ENCODE peak calls at places on chromosomes 2 and 18, in four cellular contexts. One of them, this sample, is unnamed.

GRCh38 chr2:223865907-223866508 is 28.6 kb upstream of the AP1S3 start:
- DNase-seq in CD8-positive, alpha-beta T cell: no peak
- DNase-seq in right lobe of liver: no peak
- DNase-seq in astrocyte of the spinal cord: no peak
- DNase-seq in this sample: no peak

GRCh38 chr18:77065221-77065981 is 67.2 kb downstream of the MBP start:
- DNase-seq in CD8-positive, alpha-beta T cell: peak; percentile 53
- DNase-seq in right lobe of liver: no peak
- DNase-seq in astrocyte of the spinal cord: peak; percentile 94
- DNase-seq in this sample: peak; percentile 97

GRCh38 chr18:27750014-27750413 is 426.9 kb downstream of the CDH2 start:
- DNase-seq in CD8-positive, alpha-beta T cell: no peak
- DNase-seq in right lobe of liver: peak; percentile 54
- DNase-seq in astrocyte of the spinal cord: peak; percentile 79
- DNase-seq in this sample: peak; percentile 93

GRCh38 chr2:39000552-39000951 is 110.9 kb downstream of the ARHGEF33 start:
- DNase-seq in CD8-positive, alpha-beta T cell: no peak
- DNase-seq in right lobe of liver: no peak
- DNase-seq in astrocyte of the spinal cord: no peak
- DNase-seq in this sample: no peak

GRCh38 chr2:15363734-15364133 is 197.4 kb downstream of the NBAS start:
- DNase-seq in CD8-positive, alpha-beta T cell: no peak
- DNase-seq in right lobe of liver: no peak
- DNase-seq in astrocyte of the spinal cord: no peak
- DNase-seq in this sample: no peak

GRCh38 chr2:215530191-215530968 is 94.5 kb upstream of the FN1 start:
- DNase-seq in CD8-positive, alpha-beta T cell: no peak
- DNase-seq in right lobe of liver: no peak
- DNase-seq in astrocyte of the spinal cord: peak; percentile 63
- DNase-seq in this sample: no peak

GRCh38 chr2:47631840-47632398 is 151.0 kb upstream of the MSH6 start:
- DNase-seq in CD8-positive, alpha-beta T cell: no peak
- DNase-seq in right lobe of liver: no peak
- DNase-seq in astrocyte of the spinal cord: peak; percentile 62
- DNase-seq in this sample: peak; percentile 81

GRCh38 chr2:67649331-67650071 is 252.4 kb downstream of the ETAA1 start:
- DNase-seq in CD8-positive, alpha-beta T cell: no peak
- DNase-seq in right lobe of liver: no peak
- DNase-seq in astrocyte of the spinal cord: peak; percentile 23
- DNase-seq in this sample: no peak

GRCh38 chr18:45102863-45103262 is 422.2 kb downstream of the SETBP1 start:
- DNase-seq in CD8-positive, alpha-beta T cell: no peak
- DNase-seq in right lobe of liver: no peak
- DNase-seq in astrocyte of the spinal cord: no peak
- DNase-seq in this sample: no peak

GRCh38 chr2:134855709-134856108 is 17.3 kb downstream of the ACMSD start:
- DNase-seq in CD8-positive, alpha-beta T cell: no peak
- DNase-seq in right lobe of liver: no peak
- DNase-seq in astrocyte of the spinal cord: no peak
- DNase-seq in this sample: no peak

GRCh38 chr2:231693956-231694355 is 14.4 kb upstream of the PTMA start:
- DNase-seq in CD8-positive, alpha-beta T cell: no peak
- DNase-seq in right lobe of liver: no peak
- DNase-seq in astrocyte of the spinal cord: no peak
- DNase-seq in this sample: no peak

GRCh38 chr2:232021881-232022280 is 60.4 kb downstream of the DIS3L2 start:
- DNase-seq in CD8-positive, alpha-beta T cell: no peak
- DNase-seq in right lobe of liver: no peak
- DNase-seq in astrocyte of the spinal cord: no peak
- DNase-seq in this sample: no peak

GRCh38 chr18:46152808-46153617 is 48.8 kb downstream of the HAUS1 start:
- DNase-seq in CD8-positive, alpha-beta T cell: no peak
- DNase-seq in right lobe of liver: no peak
- DNase-seq in astrocyte of the spinal cord: no peak
- DNase-seq in this sample: no peak

GRCh38 chr18:24868760-24869237 is 408.4 kb downstream of the HRH4 start:
- DNase-seq in CD8-positive, alpha-beta T cell: no peak
- DNase-seq in right lobe of liver: no peak
- DNase-seq in astrocyte of the spinal cord: peak; percentile 14
- DNase-seq in this sample: no peak

GRCh38 chr2:197212344-197213262 is 98.0 kb downstream of the ANKRD44 start:
- DNase-seq in CD8-positive, alpha-beta T cell: no peak
- DNase-seq in right lobe of liver: no peak
- DNase-seq in astrocyte of the spinal cord: no peak
- DNase-seq in this sample: no peak

GRCh38 chr2:121088251-121089004 is 196.6 kb downstream of the TFCP2L1 start:
- DNase-seq in CD8-positive, alpha-beta T cell: no peak
- DNase-seq in right lobe of liver: no peak
- DNase-seq in astrocyte of the spinal cord: no peak
- DNase-seq in this sample: no peak

GRCh38 chr2:234472155-234472554 is 24.7 kb downstream of the ARL4C start:
- DNase-seq in CD8-positive, alpha-beta T cell: no peak
- DNase-seq in right lobe of liver: no peak
- DNase-seq in astrocyte of the spinal cord: no peak
- DNase-seq in this sample: no peak

GRCh38 chr18:48929951-48930713 is 20.6 kb downstream of the SMAD7 start:
- DNase-seq in CD8-positive, alpha-beta T cell: no peak
- DNase-seq in right lobe of liver: peak; percentile 76
- DNase-seq in astrocyte of the spinal cord: peak; percentile 72
- DNase-seq in this sample: peak; percentile 91

GRCh38 chr2:101400516-101401315 is 13.4 kb upstream of the CREG2 start:
- DNase-seq in CD8-positive, alpha-beta T cell: no peak
- DNase-seq in right lobe of liver: no peak
- DNase-seq in astrocyte of the spinal cord: no peak
- DNase-seq in this sample: no peak

GRCh38 chr2:28488083-28488482 is 7.8 kb upstream of the PLB1 start:
- DNase-seq in CD8-positive, alpha-beta T cell: no peak
- DNase-seq in right lobe of liver: peak; percentile 31
- DNase-seq in astrocyte of the spinal cord: no peak
- DNase-seq in this sample: no peak

GRCh38 chr2:95272299-95272751 is 1.9 kb upstream of the PROM2 start:
- DNase-seq in CD8-positive, alpha-beta T cell: no peak
- DNase-seq in right lobe of liver: peak; percentile 27
- DNase-seq in astrocyte of the spinal cord: no peak
- DNase-seq in this sample: no peak

GRCh38 chr18:45151645-45152044 is 463.6 kb upstream of the SLC14A2 start:
- DNase-seq in CD8-positive, alpha-beta T cell: no peak
- DNase-seq in right lobe of liver: no peak
- DNase-seq in astrocyte of the spinal cord: no peak
- DNase-seq in this sample: no peak

GRCh38 chr18:80109676-80110078 is 615 bp downstream of the ADNP2 start:
- DNase-seq in CD8-positive, alpha-beta T cell: peak; percentile 31
- DNase-seq in right lobe of liver: peak; percentile 53
- DNase-seq in astrocyte of the spinal cord: peak; percentile 48
- DNase-seq in this sample: peak; percentile 44

GRCh38 chr2:231334981-231335380 is 60.5 kb upstream of the B3GNT7 start:
- DNase-seq in CD8-positive, alpha-beta T cell: no peak
- DNase-seq in right lobe of liver: no peak
- DNase-seq in astrocyte of the spinal cord: no peak
- DNase-seq in this sample: no peak

GRCh38 chr2:156593011-156593921 is 157.1 kb downstream of the GPD2 start:
- DNase-seq in CD8-positive, alpha-beta T cell: no peak
- DNase-seq in right lobe of liver: no peak
- DNase-seq in astrocyte of the spinal cord: no peak
- DNase-seq in this sample: no peak
- H3K4me3 ChIP-seq in CD8-positive, alpha-beta T cell: no peak overlapping the region
- H3K4me3 ChIP-seq in right lobe of liver: no peak overlapping the region
- H3K4me3 ChIP-seq in astrocyte of the spinal cord: no peak overlapping the region
- H3K4me3 ChIP-seq in this sample: no peak overlapping the region

DNA sequence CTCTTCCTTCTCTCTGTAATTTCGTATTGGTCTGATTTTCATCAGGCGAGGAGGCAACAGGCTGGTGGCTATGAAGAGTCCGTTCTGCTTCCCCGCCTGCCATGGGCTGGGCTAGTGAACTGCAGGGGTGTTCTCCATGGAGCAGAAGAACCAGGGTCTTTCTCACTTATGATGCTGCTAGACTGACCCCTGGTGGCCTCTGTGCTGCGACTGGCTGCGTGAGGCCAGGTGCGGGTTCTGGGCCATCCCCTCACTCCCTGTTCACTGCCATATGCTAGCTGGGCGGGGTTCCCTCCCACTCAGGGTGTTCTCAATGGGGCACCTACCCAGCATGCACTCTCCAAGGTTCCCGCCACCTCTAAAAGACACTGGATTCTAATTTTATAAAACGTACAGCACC is 35.0 kb downstream of the ZAP70 start:
- DNase-seq in CD8-positive, alpha-beta T cell: peak; percentile 75
- DNase-seq in right lobe of liver: no peak
- DNase-seq in astrocyte of the spinal cord: no peak
- DNase-seq in this sample: no peak
- TF ChIP-seq CTCF in CD8-positive, alpha-beta T cell: peak; percentile 63
- TF ChIP-seq CTCF in right lobe of liver: peak; percentile 19
- TF ChIP-seq CTCF in astrocyte of the spinal cord: peak; percentile 31
- TF ChIP-seq CTCF in this sample: peak; percentile 54

GRCh38 chr2:138818479-138818878 is 38.3 kb upstream of the NXPH2 start:
- DNase-seq in CD8-positive, alpha-beta T cell: no peak
- DNase-seq in right lobe of liver: no peak
- DNase-seq in astrocyte of the spinal cord: no peak
- DNase-seq in this sample: no peak

GRCh38 chr2:138819964-138820363 is 39.8 kb upstream of the NXPH2 start:
- DNase-seq in CD8-positive, alpha-beta T cell: no peak
- DNase-seq in right lobe of liver: no peak
- DNase-seq in astrocyte of the spinal cord: no peak
- DNase-seq in this sample: no peak

GRCh38 chr2:138811454-138811853 is 31.3 kb upstream of the NXPH2 start:
- DNase-seq in CD8-positive, alpha-beta T cell: no peak
- DNase-seq in right lobe of liver: no peak
- DNase-seq in astrocyte of the spinal cord: no peak
- DNase-seq in this sample: no peak

DNA sequence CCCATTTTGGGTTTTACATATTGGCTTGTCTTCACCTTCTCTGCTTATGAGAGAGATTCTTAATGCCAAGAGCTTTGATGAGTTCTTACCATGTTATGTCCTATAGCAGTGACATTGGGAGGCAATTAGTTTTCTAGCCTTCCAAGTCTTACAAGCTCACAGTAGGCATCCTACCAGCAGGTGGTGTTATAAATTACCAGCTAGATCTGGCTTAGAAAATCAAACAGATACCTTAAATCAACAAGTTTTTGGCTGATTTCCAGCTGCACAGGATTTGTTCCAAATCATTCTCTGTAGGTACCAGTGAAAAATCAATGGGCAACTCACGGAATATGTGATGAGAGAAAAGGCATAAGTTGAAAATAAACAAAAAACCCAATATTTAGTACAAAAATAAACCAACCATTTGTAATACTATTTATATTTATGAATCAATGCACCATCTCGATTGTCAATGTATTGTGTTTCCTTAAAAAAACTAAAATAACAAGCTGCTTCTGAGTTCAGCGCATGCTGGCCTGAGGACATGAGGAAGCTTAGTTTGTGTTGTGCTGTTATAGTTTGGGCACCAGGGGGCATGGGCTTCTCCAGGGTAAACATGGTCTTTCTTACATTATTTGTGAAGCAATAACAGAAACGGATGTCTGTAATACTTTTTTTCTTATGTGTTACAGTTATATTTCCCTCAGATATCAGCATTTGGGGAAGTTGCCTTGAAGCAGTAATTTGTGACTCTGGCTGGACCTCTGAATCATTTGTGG is 34.1 kb upstream of the NXPH2 start:
- DNase-seq in CD8-positive, alpha-beta T cell: no peak
- DNase-seq in right lobe of liver: peak; percentile 47
- DNase-seq in astrocyte of the spinal cord: no peak
- DNase-seq in this sample: no peak
- H3K4me3 ChIP-seq in CD8-positive, alpha-beta T cell: no peak overlapping the region
- H3K4me3 ChIP-seq in right lobe of liver: no peak overlapping the region
- H3K4me3 ChIP-seq in astrocyte of the spinal cord: no peak overlapping the region
- H3K4me3 ChIP-seq in this sample: no peak overlapping the region

GRCh38 chr2:143685439-143686078 is 556.3 kb downstream of the ARHGAP15 start:
- DNase-seq in CD8-positive, alpha-beta T cell: no peak
- DNase-seq in right lobe of liver: no peak
- DNase-seq in astrocyte of the spinal cord: no peak
- DNase-seq in this sample: no peak
- TF ChIP-seq CTCF in CD8-positive, alpha-beta T cell: no peak
- TF ChIP-seq CTCF in right lobe of liver: no peak
- TF ChIP-seq CTCF in astrocyte of the spinal cord: no peak
- TF ChIP-seq CTCF in this sample: no peak

DNA sequence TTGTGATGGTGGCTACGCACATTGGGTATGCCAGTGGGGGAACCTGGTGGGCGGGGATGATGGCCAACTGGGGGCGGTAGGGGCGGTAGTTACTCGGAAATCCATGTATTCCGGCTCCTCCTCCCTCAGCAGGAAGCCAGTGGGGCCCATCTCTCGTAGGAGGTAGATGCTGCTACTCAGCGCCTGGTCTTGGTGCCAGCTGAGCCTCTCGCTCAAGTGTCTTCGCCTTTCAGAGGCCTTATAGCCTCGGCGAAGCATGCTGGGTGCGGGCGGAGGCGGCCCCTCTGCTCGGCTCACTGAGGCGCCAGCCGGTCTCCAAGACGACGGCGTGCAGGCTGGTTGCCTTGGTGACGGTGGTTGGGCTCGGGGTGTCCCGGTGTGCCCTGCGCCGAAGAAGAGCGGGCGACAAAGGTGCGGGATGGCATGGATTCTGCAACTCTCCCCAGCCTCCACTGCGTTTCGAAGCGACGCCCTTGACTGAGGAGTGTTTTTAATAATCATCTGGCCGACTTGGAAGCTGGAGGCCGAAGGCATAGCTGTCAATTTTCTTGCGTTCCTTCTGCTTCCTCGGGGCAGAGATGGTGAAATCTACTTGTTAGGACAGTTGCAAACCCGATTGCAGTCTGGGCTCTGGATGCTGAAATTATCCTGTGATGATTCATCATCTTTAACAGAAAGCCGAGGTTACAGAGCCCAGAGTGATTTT is at the start of gene ZSWIM2:
- DNase-seq in CD8-positive, alpha-beta T cell: no peak
- DNase-seq in right lobe of liver: peak; percentile 47
- DNase-seq in astrocyte of the spinal cord: peak; percentile 78
- DNase-seq in this sample: peak; percentile 85
- H3K4me3 ChIP-seq in CD8-positive, alpha-beta T cell: peak within 1 kb of the TSS; percentile 27
- H3K4me3 ChIP-seq in right lobe of liver: peak within 1 kb of the TSS; percentile 34
- H3K4me3 ChIP-seq in astrocyte of the spinal cord: peak within 1 kb of the TSS; percentile 55
- H3K4me3 ChIP-seq in this sample: peak within 1 kb of the TSS; percentile 74

This sample was measured in brain microvascular endothelial cell.